ENCODE peak calls at places on chromosomes 3 and 15, in ten cellular contexts. One of them, this sample, is unnamed.
A peak's percentile ranks its signal among the peaks of the same experiment; 100 is the strongest.

GRCh38 chr15:92907880-92908279 is 7.8 kb downstream of the CHD2 start:
- DNase-seq in naive thymus-derived CD4-positive, alpha-beta T cell: no peak
- DNase-seq in CD4-positive, alpha-beta T cell: no peak
- DNase-seq in SJSA1: peak; percentile 84
- DNase-seq in heart right ventricle: peak; percentile 54
- DNase-seq in cardiac muscle cell: no peak
- DNase-seq in A549: no peak
- DNase-seq in HCT116: no peak
- DNase-seq in CD8-positive, alpha-beta memory T cell: no peak
- DNase-seq in neuronal stem cell: no peak
- DNase-seq in this sample: no peak

GRCh38 chr3:166663194-166663593 is 716.9 kb downstream of the ZBBX start:
- DNase-seq in cardiac muscle cell: no peak
- DNase-seq in CD4-positive, alpha-beta T cell: no peak
- DNase-seq in neuronal stem cell: no peak
- DNase-seq in HCT116: peak; percentile 76
- DNase-seq in A549: no peak
- DNase-seq in CD8-positive, alpha-beta memory T cell: no peak
- DNase-seq in heart right ventricle: no peak
- DNase-seq in naive thymus-derived CD4-positive, alpha-beta T cell: no peak
- DNase-seq in SJSA1: no peak
- DNase-seq in this sample: no peak

GRCh38 chr3:17075907-17076306 is 191.2 kb downstream of the PLCL2 start:
- DNase-seq in CD8-positive, alpha-beta memory T cell: no peak
- DNase-seq in A549: no peak
- DNase-seq in neuronal stem cell: no peak
- DNase-seq in CD4-positive, alpha-beta T cell: no peak
- DNase-seq in cardiac muscle cell: no peak
- DNase-seq in heart right ventricle: no peak
- DNase-seq in naive thymus-derived CD4-positive, alpha-beta T cell: no peak
- DNase-seq in HCT116: no peak
- DNase-seq in SJSA1: no peak
- DNase-seq in this sample: no peak

GRCh38 chr3:196537319-196537984 is 22.3 kb upstream of the SMCO1 start:
- DNase-seq in A549: no peak
- DNase-seq in CD8-positive, alpha-beta memory T cell: peak; percentile 29
- DNase-seq in CD4-positive, alpha-beta T cell: peak; percentile 65
- DNase-seq in neuronal stem cell: peak; percentile 60
- DNase-seq in naive thymus-derived CD4-positive, alpha-beta T cell: peak; percentile 26
- DNase-seq in HCT116: no peak
- DNase-seq in heart right ventricle: no peak
- DNase-seq in cardiac muscle cell: peak; percentile 48
- DNase-seq in SJSA1: no peak
- DNase-seq in this sample: no peak

GRCh38 chr3:183298708-183299153 is 45.7 kb downstream of the B3GNT5 start:
- DNase-seq in SJSA1: peak; percentile 77
- DNase-seq in HCT116: no peak
- DNase-seq in A549: no peak
- DNase-seq in neuronal stem cell: no peak
- DNase-seq in heart right ventricle: peak; percentile 51
- DNase-seq in cardiac muscle cell: no peak
- DNase-seq in CD8-positive, alpha-beta memory T cell: no peak
- DNase-seq in CD4-positive, alpha-beta T cell: no peak
- DNase-seq in naive thymus-derived CD4-positive, alpha-beta T cell: no peak
- DNase-seq in this sample: no peak

GRCh38 chr3:102346897-102347296 is 87.9 kb upstream of the ZPLD1 start:
- DNase-seq in HCT116: no peak
- DNase-seq in heart right ventricle: no peak
- DNase-seq in neuronal stem cell: no peak
- DNase-seq in CD4-positive, alpha-beta T cell: no peak
- DNase-seq in cardiac muscle cell: no peak
- DNase-seq in naive thymus-derived CD4-positive, alpha-beta T cell: no peak
- DNase-seq in CD8-positive, alpha-beta memory T cell: no peak
- DNase-seq in SJSA1: no peak
- DNase-seq in A549: no peak
- DNase-seq in this sample: no peak

GRCh38 chr15:101813803-101814534 is 2.0 kb downstream of the OR4F15 start:
- DNase-seq in A549: no peak
- DNase-seq in neuronal stem cell: no peak
- DNase-seq in CD8-positive, alpha-beta memory T cell: no peak
- DNase-seq in SJSA1: peak; percentile 22
- DNase-seq in cardiac muscle cell: no peak
- DNase-seq in CD4-positive, alpha-beta T cell: no peak
- DNase-seq in heart right ventricle: no peak
- DNase-seq in naive thymus-derived CD4-positive, alpha-beta T cell: no peak
- DNase-seq in HCT116: no peak
- DNase-seq in this sample: no peak

GRCh38 chr3:100299031-100299430 is 35.5 kb upstream of the NIT2 start:
- DNase-seq in CD8-positive, alpha-beta memory T cell: no peak
- DNase-seq in HCT116: no peak
- DNase-seq in neuronal stem cell: no peak
- DNase-seq in A549: no peak
- DNase-seq in SJSA1: no peak
- DNase-seq in CD4-positive, alpha-beta T cell: no peak
- DNase-seq in heart right ventricle: no peak
- DNase-seq in naive thymus-derived CD4-positive, alpha-beta T cell: no peak
- DNase-seq in cardiac muscle cell: no peak
- DNase-seq in this sample: no peak

GRCh38 chr15:27422997-27423396 is 452.0 kb downstream of the GABRG3 start:
- DNase-seq in CD4-positive, alpha-beta T cell: no peak
- DNase-seq in cardiac muscle cell: no peak
- DNase-seq in HCT116: no peak
- DNase-seq in CD8-positive, alpha-beta memory T cell: no peak
- DNase-seq in naive thymus-derived CD4-positive, alpha-beta T cell: no peak
- DNase-seq in A549: no peak
- DNase-seq in neuronal stem cell: no peak
- DNase-seq in SJSA1: no peak
- DNase-seq in heart right ventricle: no peak
- DNase-seq in this sample: no peak

GRCh38 chr3:56787784-56788256 is 13.9 kb downstream of the ARHGEF3 start:
- DNase-seq in naive thymus-derived CD4-positive, alpha-beta T cell: no peak
- DNase-seq in cardiac muscle cell: no peak
- DNase-seq in HCT116: no peak
- DNase-seq in A549: no peak
- DNase-seq in CD8-positive, alpha-beta memory T cell: peak; percentile 66
- DNase-seq in heart right ventricle: no peak
- DNase-seq in CD4-positive, alpha-beta T cell: no peak
- DNase-seq in SJSA1: no peak
- DNase-seq in neuronal stem cell: no peak
- DNase-seq in this sample: no peak

GRCh38 chr15:93201940-93202339 is 112.9 kb upstream of the RGMA start:
- DNase-seq in CD4-positive, alpha-beta T cell: no peak
- DNase-seq in SJSA1: no peak
- DNase-seq in naive thymus-derived CD4-positive, alpha-beta T cell: no peak
- DNase-seq in CD8-positive, alpha-beta memory T cell: no peak
- DNase-seq in heart right ventricle: no peak
- DNase-seq in A549: no peak
- DNase-seq in cardiac muscle cell: no peak
- DNase-seq in HCT116: no peak
- DNase-seq in neuronal stem cell: no peak
- DNase-seq in this sample: no peak

DNA sequence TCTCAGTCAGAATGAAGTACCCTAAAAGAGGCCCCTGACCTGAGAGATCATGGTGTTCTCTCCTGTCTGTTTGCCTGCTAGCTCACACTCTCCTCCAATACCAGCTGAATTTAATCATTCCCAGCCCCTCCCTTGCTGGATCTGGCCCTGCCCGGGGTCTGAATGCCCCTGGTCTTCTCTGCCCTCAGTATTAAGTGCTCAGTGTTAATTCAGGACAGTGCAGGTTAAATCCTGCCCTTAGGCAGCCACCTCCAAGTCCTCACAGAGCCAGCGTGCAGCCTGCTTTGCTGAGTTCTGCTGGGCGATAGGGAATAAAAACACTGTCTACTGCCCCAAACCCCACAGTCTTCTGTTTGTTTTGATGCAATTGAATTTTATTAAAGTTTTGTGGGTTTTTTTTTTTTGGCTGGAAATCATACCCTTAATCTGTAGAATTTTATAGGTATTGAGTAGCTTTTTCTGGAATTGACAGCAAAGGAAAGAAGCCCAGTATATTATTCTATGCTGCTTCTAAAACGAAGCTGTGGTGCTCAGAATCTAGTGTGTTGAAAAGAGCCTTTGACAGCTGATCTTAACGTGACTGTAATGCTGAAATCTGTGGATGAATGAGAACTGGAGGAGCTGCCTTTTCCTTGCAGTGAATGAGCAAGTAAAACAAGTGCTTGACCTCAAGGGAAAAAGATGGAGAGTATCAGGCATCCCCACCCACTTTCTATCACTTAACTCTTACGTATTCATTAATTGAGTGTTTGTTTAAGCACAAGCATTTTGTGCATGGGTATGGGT is 12.3 kb upstream of the BDH1 start:
- DNase-seq in naive thymus-derived CD4-positive, alpha-beta T cell: no peak
- DNase-seq in CD8-positive, alpha-beta memory T cell: no peak
- DNase-seq in cardiac muscle cell: no peak
- DNase-seq in neuronal stem cell: no peak
- DNase-seq in A549: no peak
- DNase-seq in heart right ventricle: no peak
- DNase-seq in CD4-positive, alpha-beta T cell: no peak
- DNase-seq in SJSA1: no peak
- DNase-seq in HCT116: no peak
- DNase-seq in this sample: no peak
- H3K9me3 ChIP-seq in naive thymus-derived CD4-positive, alpha-beta T cell: no peaks in the 10 kb centered on the region
- H3K9me3 ChIP-seq in CD8-positive, alpha-beta memory T cell: no peaks in the 10 kb centered on the region
- H3K9me3 ChIP-seq in cardiac muscle cell: no peaks in the 10 kb centered on the region
- H3K9me3 ChIP-seq in neuronal stem cell: no peaks in the 10 kb centered on the region
- H3K9me3 ChIP-seq in A549: peaks cover 23% of the 10 kb centered on the region
- H3K9me3 ChIP-seq in heart right ventricle: no peaks in the 10 kb centered on the region
- H3K9me3 ChIP-seq in CD4-positive, alpha-beta T cell: no peaks in the 10 kb centered on the region
- H3K9me3 ChIP-seq in SJSA1: no peaks in the 10 kb centered on the region
- H3K9me3 ChIP-seq in HCT116: peaks cover 2% of the 10 kb centered on the region
- H3K9me3 ChIP-seq in this sample: no peaks in the 10 kb centered on the region

GRCh38 chr15:25067725-25068309 is 113.0 kb downstream of the SNRPN start:
- DNase-seq in cardiac muscle cell: no peak
- DNase-seq in naive thymus-derived CD4-positive, alpha-beta T cell: no peak
- DNase-seq in heart right ventricle: no peak
- DNase-seq in neuronal stem cell: no peak
- DNase-seq in CD4-positive, alpha-beta T cell: no peak
- DNase-seq in HCT116: no peak
- DNase-seq in SJSA1: no peak
- DNase-seq in CD8-positive, alpha-beta memory T cell: no peak
- DNase-seq in A549: no peak
- DNase-seq in this sample: no peak

GRCh38 chr15:25066708-25067107 is 111.9 kb downstream of the SNRPN start:
- DNase-seq in HCT116: no peak
- DNase-seq in A549: no peak
- DNase-seq in CD8-positive, alpha-beta memory T cell: no peak
- DNase-seq in neuronal stem cell: no peak
- DNase-seq in heart right ventricle: no peak
- DNase-seq in cardiac muscle cell: no peak
- DNase-seq in SJSA1: no peak
- DNase-seq in naive thymus-derived CD4-positive, alpha-beta T cell: no peak
- DNase-seq in CD4-positive, alpha-beta T cell: no peak
- DNase-seq in this sample: no peak

GRCh38 chr15:25070357-25070963 is 115.7 kb downstream of the SNRPN start:
- DNase-seq in CD8-positive, alpha-beta memory T cell: no peak
- DNase-seq in A549: no peak
- DNase-seq in CD4-positive, alpha-beta T cell: no peak
- DNase-seq in neuronal stem cell: no peak
- DNase-seq in HCT116: no peak
- DNase-seq in heart right ventricle: no peak
- DNase-seq in naive thymus-derived CD4-positive, alpha-beta T cell: no peak
- DNase-seq in SJSA1: no peak
- DNase-seq in cardiac muscle cell: no peak
- DNase-seq in this sample: no peak

GRCh38 chr15:25065876-25066275 is 111.1 kb downstream of the SNRPN start:
- DNase-seq in HCT116: no peak
- DNase-seq in heart right ventricle: no peak
- DNase-seq in cardiac muscle cell: no peak
- DNase-seq in neuronal stem cell: no peak
- DNase-seq in CD4-positive, alpha-beta T cell: no peak
- DNase-seq in A549: no peak
- DNase-seq in naive thymus-derived CD4-positive, alpha-beta T cell: no peak
- DNase-seq in CD8-positive, alpha-beta memory T cell: no peak
- DNase-seq in SJSA1: no peak
- DNase-seq in this sample: no peak

DNA sequence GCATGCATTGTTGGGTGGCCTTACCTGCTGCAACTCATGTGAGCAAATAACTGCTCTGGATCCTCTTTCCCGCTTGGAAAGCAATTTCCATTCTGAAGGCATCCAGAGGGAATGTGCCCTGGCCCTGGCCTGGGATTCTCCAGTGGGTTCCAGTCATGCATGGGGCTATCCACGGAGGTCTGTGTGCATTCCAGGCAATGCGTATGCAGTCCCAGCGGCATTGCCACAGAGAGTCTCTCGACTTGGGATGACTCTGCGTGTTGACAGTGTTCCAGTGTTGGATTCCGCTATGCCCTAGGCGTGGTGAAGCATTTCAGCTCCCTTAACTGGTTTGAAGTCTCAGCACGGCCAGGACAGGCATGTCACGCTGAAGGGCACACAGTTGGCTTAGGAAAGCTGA is 113.9 kb downstream of the SNRPN start:
- DNase-seq in cardiac muscle cell: no peak
- DNase-seq in HCT116: no peak
- DNase-seq in CD8-positive, alpha-beta memory T cell: no peak
- DNase-seq in heart right ventricle: no peak
- DNase-seq in neuronal stem cell: no peak
- DNase-seq in CD4-positive, alpha-beta T cell: no peak
- DNase-seq in A549: no peak
- DNase-seq in SJSA1: no peak
- DNase-seq in naive thymus-derived CD4-positive, alpha-beta T cell: no peak
- DNase-seq in this sample: no peak
- H3K9me3 ChIP-seq in cardiac muscle cell: peaks cover 30% of the 10 kb centered on the region
- H3K9me3 ChIP-seq in HCT116: peaks cover 90% of the 10 kb centered on the region
- H3K9me3 ChIP-seq in CD8-positive, alpha-beta memory T cell: peaks cover 100% of the 10 kb centered on the region
- H3K9me3 ChIP-seq in heart right ventricle: peaks cover 35% of the 10 kb centered on the region
- H3K9me3 ChIP-seq in neuronal stem cell: peaks cover 99% of the 10 kb centered on the region
- H3K9me3 ChIP-seq in CD4-positive, alpha-beta T cell: peaks cover 100% of the 10 kb centered on the region
- H3K9me3 ChIP-seq in A549: peaks cover 84% of the 10 kb centered on the region
- H3K9me3 ChIP-seq in SJSA1: peaks cover 87% of the 10 kb centered on the region
- H3K9me3 ChIP-seq in naive thymus-derived CD4-positive, alpha-beta T cell: peaks cover 89% of the 10 kb centered on the region
- H3K9me3 ChIP-seq in this sample: peaks cover 19% of the 10 kb centered on the region

GRCh38 chr15:87268675-87269074 is 987.9 kb downstream of the NTRK3 start:
- DNase-seq in SJSA1: no peak
- DNase-seq in cardiac muscle cell: no peak
- DNase-seq in heart right ventricle: no peak
- DNase-seq in CD4-positive, alpha-beta T cell: no peak
- DNase-seq in CD8-positive, alpha-beta memory T cell: no peak
- DNase-seq in naive thymus-derived CD4-positive, alpha-beta T cell: no peak
- DNase-seq in HCT116: no peak
- DNase-seq in neuronal stem cell: no peak
- DNase-seq in A549: no peak
- DNase-seq in this sample: no peak
- H3K9me3 ChIP-seq in SJSA1: no peaks in the 10 kb centered on the region
- H3K9me3 ChIP-seq in cardiac muscle cell: no peaks in the 10 kb centered on the region
- H3K9me3 ChIP-seq in heart right ventricle: no peaks in the 10 kb centered on the region
- H3K9me3 ChIP-seq in CD4-positive, alpha-beta T cell: no peaks in the 10 kb centered on the region
- H3K9me3 ChIP-seq in CD8-positive, alpha-beta memory T cell: no peaks in the 10 kb centered on the region
- H3K9me3 ChIP-seq in naive thymus-derived CD4-positive, alpha-beta T cell: no peaks in the 10 kb centered on the region
- H3K9me3 ChIP-seq in HCT116: peaks cover 12% of the 10 kb centered on the region
- H3K9me3 ChIP-seq in neuronal stem cell: no peaks in the 10 kb centered on the region
- H3K9me3 ChIP-seq in A549: peaks cover 5% of the 10 kb centered on the region
- H3K9me3 ChIP-seq in this sample: no peaks in the 10 kb centered on the region

DNA sequence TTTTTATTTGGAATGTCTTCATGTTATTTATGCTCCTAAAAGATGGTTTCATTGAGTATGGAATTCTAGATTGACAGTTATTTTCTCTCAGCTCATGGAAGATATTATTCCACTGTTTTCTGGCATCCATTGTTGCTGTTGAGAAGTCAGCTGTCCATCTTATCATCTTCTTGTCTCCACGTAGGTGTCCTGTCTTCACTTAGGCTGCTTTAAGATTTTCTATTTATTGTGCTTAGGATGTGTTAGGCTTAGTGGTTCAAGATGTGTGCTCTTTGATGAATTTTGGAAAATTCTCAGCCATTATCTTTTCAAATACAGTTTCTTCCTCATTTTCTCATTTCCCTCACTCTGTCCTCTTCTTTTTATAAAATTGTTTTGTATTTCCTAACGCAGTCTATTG is 52.0 kb downstream of the SNRK start:
- DNase-seq in SJSA1: no peak
- DNase-seq in A549: no peak
- DNase-seq in heart right ventricle: no peak
- DNase-seq in cardiac muscle cell: no peak
- DNase-seq in neuronal stem cell: no peak
- DNase-seq in naive thymus-derived CD4-positive, alpha-beta T cell: no peak
- DNase-seq in CD8-positive, alpha-beta memory T cell: no peak
- DNase-seq in CD4-positive, alpha-beta T cell: no peak
- DNase-seq in HCT116: peak; percentile 16
- DNase-seq in this sample: no peak
- H3K9me3 ChIP-seq in SJSA1: peaks cover 6% of the 10 kb centered on the region
- H3K9me3 ChIP-seq in A549: peaks cover 33% of the 10 kb centered on the region
- H3K9me3 ChIP-seq in heart right ventricle: no peaks in the 10 kb centered on the region
- H3K9me3 ChIP-seq in cardiac muscle cell: peaks cover 4% of the 10 kb centered on the region
- H3K9me3 ChIP-seq in neuronal stem cell: peaks cover 8% of the 10 kb centered on the region
- H3K9me3 ChIP-seq in naive thymus-derived CD4-positive, alpha-beta T cell: peaks cover 15% of the 10 kb centered on the region
- H3K9me3 ChIP-seq in CD8-positive, alpha-beta memory T cell: peaks cover 24% of the 10 kb centered on the region
- H3K9me3 ChIP-seq in CD4-positive, alpha-beta T cell: peaks cover 34% of the 10 kb centered on the region
- H3K9me3 ChIP-seq in HCT116: peaks cover 8% of the 10 kb centered on the region
- H3K9me3 ChIP-seq in this sample: no peaks in the 10 kb centered on the region